ENCODE peak calls at places on chromosome 18, in ten cellular contexts. One of them, this sample, is unnamed.

GRCh38 chr18:28855524-28855923 is 678.6 kb upstream of the CDH2 start:
- DNase-seq in SW480: no peak
- DNase-seq in fibroblast of mammary gland: peak
- DNase-seq in activated CD8-positive, alpha-beta memory T cell treated with anti-CD3 and anti-CD28 coated beads, Interleukin-2, amount 50 U/mL, for 4 hours: no peak
- DNase-seq in GM10248: no peak
- DNase-seq in activated CD4-positive, CD25-positive, alpha-beta regulatory T cell treated with anti-CD3 and anti-CD28 coated beads, Interleukin-2, amount 50 U/mL, for 16 hours: no peak
- DNase-seq in NCI-H748 treated with DMSO at 0.1 percent for 48 hours: no peak
- DNase-seq in CD8-positive, alpha-beta T cell: no peak
- DNase-seq in GM13977: no peak
- DNase-seq in HEK293T: no peak
- DNase-seq in this sample: no peak

GRCh38 chr18:63365909-63366269 is 1.1 kb downstream of the KDSR start:
- DNase-seq in NCI-H748 treated with DMSO at 0.1 percent for 48 hours: no peak
- DNase-seq in SW480: no peak
- DNase-seq in CD8-positive, alpha-beta T cell: no peak
- DNase-seq in fibroblast of mammary gland: no peak
- DNase-seq in activated CD8-positive, alpha-beta memory T cell treated with anti-CD3 and anti-CD28 coated beads, Interleukin-2, amount 50 U/mL, for 4 hours: no peak
- DNase-seq in GM10248: peak
- DNase-seq in HEK293T: no peak
- DNase-seq in activated CD4-positive, CD25-positive, alpha-beta regulatory T cell treated with anti-CD3 and anti-CD28 coated beads, Interleukin-2, amount 50 U/mL, for 16 hours: no peak
- DNase-seq in GM13977: peak
- DNase-seq in this sample: no peak

GRCh38 chr18:35592298-35592697 is 10.8 kb downstream of the GALNT1 start:
- DNase-seq in GM10248: peak
- DNase-seq in HEK293T: no peak
- DNase-seq in GM13977: peak
- DNase-seq in activated CD4-positive, CD25-positive, alpha-beta regulatory T cell treated with anti-CD3 and anti-CD28 coated beads, Interleukin-2, amount 50 U/mL, for 16 hours: no peak
- DNase-seq in NCI-H748 treated with DMSO at 0.1 percent for 48 hours: no peak
- DNase-seq in SW480: no peak
- DNase-seq in fibroblast of mammary gland: no peak
- DNase-seq in CD8-positive, alpha-beta T cell: no peak
- DNase-seq in activated CD8-positive, alpha-beta memory T cell treated with anti-CD3 and anti-CD28 coated beads, Interleukin-2, amount 50 U/mL, for 4 hours: no peak
- DNase-seq in this sample: no peak

GRCh38 chr18:71443726-71444480 is 1100.2 kb downstream of the CBLN2 start:
- DNase-seq in activated CD8-positive, alpha-beta memory T cell treated with anti-CD3 and anti-CD28 coated beads, Interleukin-2, amount 50 U/mL, for 4 hours: no peak
- DNase-seq in fibroblast of mammary gland: peak
- DNase-seq in HEK293T: no peak
- DNase-seq in activated CD4-positive, CD25-positive, alpha-beta regulatory T cell treated with anti-CD3 and anti-CD28 coated beads, Interleukin-2, amount 50 U/mL, for 16 hours: no peak
- DNase-seq in SW480: no peak
- DNase-seq in GM10248: no peak
- DNase-seq in NCI-H748 treated with DMSO at 0.1 percent for 48 hours: no peak
- DNase-seq in GM13977: no peak
- DNase-seq in CD8-positive, alpha-beta T cell: no peak
- DNase-seq in this sample: no peak

GRCh38 chr18:41126541-41127235 is 828.3 kb upstream of the PIK3C3 start:
- DNase-seq in CD8-positive, alpha-beta T cell: no peak
- DNase-seq in HEK293T: no peak
- DNase-seq in GM10248: no peak
- DNase-seq in SW480: no peak
- DNase-seq in fibroblast of mammary gland: peak
- DNase-seq in NCI-H748 treated with DMSO at 0.1 percent for 48 hours: no peak
- DNase-seq in activated CD8-positive, alpha-beta memory T cell treated with anti-CD3 and anti-CD28 coated beads, Interleukin-2, amount 50 U/mL, for 4 hours: no peak
- DNase-seq in activated CD4-positive, CD25-positive, alpha-beta regulatory T cell treated with anti-CD3 and anti-CD28 coated beads, Interleukin-2, amount 50 U/mL, for 16 hours: no peak
- DNase-seq in GM13977: no peak
- DNase-seq in this sample: no peak

GRCh38 chr18:35459997-35460396 is 37.8 kb downstream of the INO80C start:
- DNase-seq in HEK293T: no peak
- DNase-seq in activated CD4-positive, CD25-positive, alpha-beta regulatory T cell treated with anti-CD3 and anti-CD28 coated beads, Interleukin-2, amount 50 U/mL, for 16 hours: no peak
- DNase-seq in GM13977: no peak
- DNase-seq in activated CD8-positive, alpha-beta memory T cell treated with anti-CD3 and anti-CD28 coated beads, Interleukin-2, amount 50 U/mL, for 4 hours: no peak
- DNase-seq in GM10248: no peak
- DNase-seq in fibroblast of mammary gland: no peak
- DNase-seq in SW480: no peak
- DNase-seq in CD8-positive, alpha-beta T cell: no peak
- DNase-seq in NCI-H748 treated with DMSO at 0.1 percent for 48 hours: no peak
- DNase-seq in this sample: no peak

GRCh38 chr18:54127759-54128378 is 96.6 kb downstream of the MBD2 start:
- DNase-seq in GM10248: peak
- DNase-seq in fibroblast of mammary gland: peak
- DNase-seq in GM13977: peak
- DNase-seq in SW480: peak
- DNase-seq in HEK293T: peak
- DNase-seq in CD8-positive, alpha-beta T cell: no peak
- DNase-seq in activated CD8-positive, alpha-beta memory T cell treated with anti-CD3 and anti-CD28 coated beads, Interleukin-2, amount 50 U/mL, for 4 hours: no peak
- DNase-seq in NCI-H748 treated with DMSO at 0.1 percent for 48 hours: peak
- DNase-seq in activated CD4-positive, CD25-positive, alpha-beta regulatory T cell treated with anti-CD3 and anti-CD28 coated beads, Interleukin-2, amount 50 U/mL, for 16 hours: no peak
- DNase-seq in this sample: peak

GRCh38 chr18:72672364-72673151 is 128.4 kb upstream of the CBLN2 start:
- DNase-seq in GM13977: peak
- DNase-seq in NCI-H748 treated with DMSO at 0.1 percent for 48 hours: peak
- DNase-seq in activated CD8-positive, alpha-beta memory T cell treated with anti-CD3 and anti-CD28 coated beads, Interleukin-2, amount 50 U/mL, for 4 hours: no peak
- DNase-seq in SW480: peak
- DNase-seq in GM10248: peak
- DNase-seq in HEK293T: peak
- DNase-seq in activated CD4-positive, CD25-positive, alpha-beta regulatory T cell treated with anti-CD3 and anti-CD28 coated beads, Interleukin-2, amount 50 U/mL, for 16 hours: no peak
- DNase-seq in fibroblast of mammary gland: peak
- DNase-seq in CD8-positive, alpha-beta T cell: no peak
- DNase-seq in this sample: peak

GRCh38 chr18:3624546-3624817 is 174.5 kb downstream of the TGIF1 start:
- DNase-seq in fibroblast of mammary gland: no peak
- DNase-seq in HEK293T: no peak
- DNase-seq in GM10248: no peak
- DNase-seq in activated CD4-positive, CD25-positive, alpha-beta regulatory T cell treated with anti-CD3 and anti-CD28 coated beads, Interleukin-2, amount 50 U/mL, for 16 hours: no peak
- DNase-seq in CD8-positive, alpha-beta T cell: no peak
- DNase-seq in NCI-H748 treated with DMSO at 0.1 percent for 48 hours: no peak
- DNase-seq in activated CD8-positive, alpha-beta memory T cell treated with anti-CD3 and anti-CD28 coated beads, Interleukin-2, amount 50 U/mL, for 4 hours: no peak
- DNase-seq in SW480: no peak
- DNase-seq in GM13977: no peak
- DNase-seq in this sample: no peak

GRCh38 chr18:74546007-74546406 is 11.7 kb downstream of the CNDP1 start:
- DNase-seq in SW480: no peak
- DNase-seq in fibroblast of mammary gland: no peak
- DNase-seq in activated CD4-positive, CD25-positive, alpha-beta regulatory T cell treated with anti-CD3 and anti-CD28 coated beads, Interleukin-2, amount 50 U/mL, for 16 hours: no peak
- DNase-seq in activated CD8-positive, alpha-beta memory T cell treated with anti-CD3 and anti-CD28 coated beads, Interleukin-2, amount 50 U/mL, for 4 hours: no peak
- DNase-seq in HEK293T: no peak
- DNase-seq in GM13977: no peak
- DNase-seq in NCI-H748 treated with DMSO at 0.1 percent for 48 hours: no peak
- DNase-seq in GM10248: no peak
- DNase-seq in CD8-positive, alpha-beta T cell: no peak
- DNase-seq in this sample: no peak